ENCODE peak calls at places on chromosome 4, in ten cellular contexts. M is NK-92 treated with Interleukin-12 subunit alpha and Interleukin-12 subunit beta, amount 100 ng/mL, for 24 hours; X is LoVo; H is T-helper 17 cell; Y is H9; F is stimulated activated effector memory CD8-positive, alpha-beta T cell treated with anti-CD3 and anti-CD28 coated beads, Interleukin-12 subunit alpha, Interleukin-12 subunit beta, amount 100 ng/mL, for 72 hours; V is uterus; B is stimulated activated CD4-positive, alpha-beta T cell treated with anti-CD3 and anti-CD28 coated beads, Interleukin-2, amount 100 ng/mL, for 48 hours; A is NCI-H1092 treated with DMSO at 0.1 percent for 48 hours; U is M059J. S is an unnamed sample.

GRCh38 chr4:84726356-84726755 is 143.4 kb downstream of the CDS1 start:
- DNase-seq in Y (no peak), H (no peak), V (no peak), F (no peak), M (no peak), B (no peak), A (no peak), U (no peak), X (no peak), S (no peak)

GRCh38 chr4:69546121-69546520 is 50.4 kb upstream of the UGT2B4 start:
- DNase-seq in U (peak), A (no peak), Y (no peak), F (no peak), B (no peak), M (no peak), H (no peak), X (no peak), V (no peak), S (no peak)

GRCh38 chr4:51925307-51925706 is 82.4 kb downstream of the DCUN1D4 start:
- DNase-seq in A (no peak), B (no peak), U (no peak), Y (no peak), X (no peak), V (no peak), H (no peak), M (no peak), F (no peak), S (no peak)

GRCh38 chr4:7839856-7840255 is 99.8 kb downstream of the AFAP1 start:
- DNase-seq in H (no peak), X (no peak), A (no peak), V (no peak), Y (no peak), B (no peak), U (no peak), M (no peak), F (no peak), S (no peak)

GRCh38 chr4:185656467-185656890 is 121.2 kb upstream of the PDLIM3 start:
- DNase-seq in A (no peak), X (no peak), Y (peak), B (no peak), F (no peak), H (no peak), U (peak), V (no peak), M (no peak), S (no peak)

GRCh38 chr4:66991521-66991920 is 553.8 kb downstream of the CENPC start:
- DNase-seq in M (no peak), B (no peak), U (peak), A (no peak), X (no peak), Y (no peak), V (no peak), F (no peak), H (no peak), S (no peak)

GRCh38 chr4:109067509-109068205 is 234.8 kb downstream of the COL25A1 start:
- DNase-seq in B (no peak), A (no peak), X (no peak), F (no peak), M (no peak), V (no peak), U (no peak), Y (no peak), H (no peak), S (no peak)

GRCh38 chr4:168811793-168812651 is 198.0 kb downstream of the CBR4 start:
- DNase-seq in A (no peak), U (peak), F (no peak), X (no peak), V (peak), H (no peak), B (no peak), Y (no peak), M (no peak), S (no peak)

GRCh38 chr4:75919914-75920313 is 17.7 kb upstream of the PPEF2 start:
- DNase-seq in Y (no peak), X (peak), F (no peak), H (no peak), B (no peak), M (no peak), V (no peak), A (no peak), U (peak), S (no peak)

GRCh38 chr4:174136013-174136412 is 147.5 kb downstream of the FBXO8 start:
- DNase-seq in M (no peak), X (no peak), B (no peak), Y (no peak), U (peak), H (no peak), F (no peak), A (no peak), V (peak), S (no peak)

S was measured in activated B cell treated with CpG ODN at 0.5 μM for 24 hours.